ENCODE peak calls at places on chromosome 9, in seven cellular contexts. One of them, this sample, is unnamed.

GRCh38 chr9:93674580-93675335 is 98.4 kb downstream of the PHF2 start:
- DNase-seq in AG10803: no peak
- DNase-seq in progenitor cell of endocrine pancreas: peak; percentile 6
- DNase-seq in brain pericyte: no peak
- DNase-seq in posterior cingulate gyrus: no peak
- DNase-seq in CD4-positive, CD25-positive, alpha-beta regulatory T cell: no peak
- DNase-seq in stimulated activated CD4-positive, alpha-beta T cell treated with anti-CD3 and anti-CD28 coated beads, Interleukin-1b, Interleukin-23, amount 100 ng/mL, for 1 hour: no peak
- DNase-seq in this sample: no peak

GRCh38 chr9:95292226-95292625 is 25.3 kb downstream of the FANCC start:
- DNase-seq in stimulated activated CD4-positive, alpha-beta T cell treated with anti-CD3 and anti-CD28 coated beads, Interleukin-1b, Interleukin-23, amount 100 ng/mL, for 1 hour: no peak
- DNase-seq in posterior cingulate gyrus: no peak
- DNase-seq in AG10803: no peak
- DNase-seq in CD4-positive, CD25-positive, alpha-beta regulatory T cell: no peak
- DNase-seq in brain pericyte: no peak
- DNase-seq in progenitor cell of endocrine pancreas: no peak
- DNase-seq in this sample: no peak

GRCh38 chr9:114168281-114169028 is 13.1 kb downstream of the COL27A1 start:
- DNase-seq in brain pericyte: no peak
- DNase-seq in stimulated activated CD4-positive, alpha-beta T cell treated with anti-CD3 and anti-CD28 coated beads, Interleukin-1b, Interleukin-23, amount 100 ng/mL, for 1 hour: no peak
- DNase-seq in posterior cingulate gyrus: no peak
- DNase-seq in AG10803: no peak
- DNase-seq in progenitor cell of endocrine pancreas: no peak
- DNase-seq in CD4-positive, CD25-positive, alpha-beta regulatory T cell: no peak
- DNase-seq in this sample: no peak

GRCh38 chr9:98944130-98945074 is 695 bp downstream of the COL15A1 start:
- DNase-seq in posterior cingulate gyrus: peak; percentile 26
- DNase-seq in stimulated activated CD4-positive, alpha-beta T cell treated with anti-CD3 and anti-CD28 coated beads, Interleukin-1b, Interleukin-23, amount 100 ng/mL, for 1 hour: no peak
- DNase-seq in progenitor cell of endocrine pancreas: peak; percentile 14
- DNase-seq in AG10803: no peak
- DNase-seq in brain pericyte: no peak
- DNase-seq in CD4-positive, CD25-positive, alpha-beta regulatory T cell: no peak
- DNase-seq in this sample: peak; percentile 57

GRCh38 chr9:23686896-23687295 is 139.1 kb downstream of the ELAVL2 start:
- DNase-seq in posterior cingulate gyrus: no peak
- DNase-seq in stimulated activated CD4-positive, alpha-beta T cell treated with anti-CD3 and anti-CD28 coated beads, Interleukin-1b, Interleukin-23, amount 100 ng/mL, for 1 hour: no peak
- DNase-seq in AG10803: no peak
- DNase-seq in progenitor cell of endocrine pancreas: no peak
- DNase-seq in CD4-positive, CD25-positive, alpha-beta regulatory T cell: no peak
- DNase-seq in brain pericyte: no peak
- DNase-seq in this sample: no peak

GRCh38 chr9:129102791-129103594 is 7.6 kb downstream of the CRAT start:
- DNase-seq in stimulated activated CD4-positive, alpha-beta T cell treated with anti-CD3 and anti-CD28 coated beads, Interleukin-1b, Interleukin-23, amount 100 ng/mL, for 1 hour: no peak
- DNase-seq in AG10803: peak; percentile 55
- DNase-seq in posterior cingulate gyrus: peak; percentile 67
- DNase-seq in progenitor cell of endocrine pancreas: no peak
- DNase-seq in brain pericyte: no peak
- DNase-seq in CD4-positive, CD25-positive, alpha-beta regulatory T cell: no peak
- DNase-seq in this sample: peak; percentile 62

GRCh38 chr9:120873512-120873911 is 3.5 kb downstream of the PHF19 start:
- DNase-seq in posterior cingulate gyrus: no peak
- DNase-seq in stimulated activated CD4-positive, alpha-beta T cell treated with anti-CD3 and anti-CD28 coated beads, Interleukin-1b, Interleukin-23, amount 100 ng/mL, for 1 hour: no peak
- DNase-seq in progenitor cell of endocrine pancreas: no peak
- DNase-seq in AG10803: no peak
- DNase-seq in CD4-positive, CD25-positive, alpha-beta regulatory T cell: no peak
- DNase-seq in brain pericyte: no peak
- DNase-seq in this sample: no peak

GRCh38 chr9:125591245-125591644 is 115.8 kb downstream of the MAPKAP1 start:
- DNase-seq in progenitor cell of endocrine pancreas: no peak
- DNase-seq in posterior cingulate gyrus: no peak
- DNase-seq in AG10803: no peak
- DNase-seq in stimulated activated CD4-positive, alpha-beta T cell treated with anti-CD3 and anti-CD28 coated beads, Interleukin-1b, Interleukin-23, amount 100 ng/mL, for 1 hour: no peak
- DNase-seq in brain pericyte: no peak
- DNase-seq in CD4-positive, CD25-positive, alpha-beta regulatory T cell: no peak
- DNase-seq in this sample: no peak

GRCh38 chr9:134910146-134910545 is 7.6 kb downstream of the FCN1 start:
- DNase-seq in progenitor cell of endocrine pancreas: no peak
- DNase-seq in stimulated activated CD4-positive, alpha-beta T cell treated with anti-CD3 and anti-CD28 coated beads, Interleukin-1b, Interleukin-23, amount 100 ng/mL, for 1 hour: no peak
- DNase-seq in CD4-positive, CD25-positive, alpha-beta regulatory T cell: no peak
- DNase-seq in AG10803: no peak
- DNase-seq in posterior cingulate gyrus: no peak
- DNase-seq in brain pericyte: no peak
- DNase-seq in this sample: no peak

GRCh38 chr9:32161720-32162119 is 222.7 kb upstream of the ACO1 start:
- DNase-seq in AG10803: no peak
- DNase-seq in stimulated activated CD4-positive, alpha-beta T cell treated with anti-CD3 and anti-CD28 coated beads, Interleukin-1b, Interleukin-23, amount 100 ng/mL, for 1 hour: no peak
- DNase-seq in progenitor cell of endocrine pancreas: no peak
- DNase-seq in posterior cingulate gyrus: no peak
- DNase-seq in CD4-positive, CD25-positive, alpha-beta regulatory T cell: no peak
- DNase-seq in brain pericyte: no peak
- DNase-seq in this sample: no peak

GRCh38 chr9:33946779-33947535 is 101.7 kb downstream of the UBAP2 start:
- DNase-seq in brain pericyte: peak; percentile 38
- DNase-seq in progenitor cell of endocrine pancreas: no peak
- DNase-seq in AG10803: peak; percentile 99
- DNase-seq in posterior cingulate gyrus: no peak
- DNase-seq in CD4-positive, CD25-positive, alpha-beta regulatory T cell: no peak
- DNase-seq in stimulated activated CD4-positive, alpha-beta T cell treated with anti-CD3 and anti-CD28 coated beads, Interleukin-1b, Interleukin-23, amount 100 ng/mL, for 1 hour: no peak
- DNase-seq in this sample: peak; percentile 96

GRCh38 chr9:19156026-19156474 is 28.8 kb upstream of the PLIN2 start:
- DNase-seq in CD4-positive, CD25-positive, alpha-beta regulatory T cell: no peak
- DNase-seq in progenitor cell of endocrine pancreas: no peak
- DNase-seq in posterior cingulate gyrus: no peak
- DNase-seq in stimulated activated CD4-positive, alpha-beta T cell treated with anti-CD3 and anti-CD28 coated beads, Interleukin-1b, Interleukin-23, amount 100 ng/mL, for 1 hour: no peak
- DNase-seq in brain pericyte: no peak
- DNase-seq in AG10803: no peak
- DNase-seq in this sample: no peak

This sample was measured in adipocyte.